ENCODE peak calls at places on chromosomes 6 and 20, in ten cellular contexts. S is fibroblast of lung, N is adrenal gland, W is tibial nerve, Z is HFF-Myc, T is PC-9, Y is endodermal cell, B is GM12878, Q is Caco-2, P is GM23338. X is an unnamed sample.

GRCh38 chr6:163830641-163831040 is 416.1 kb downstream of the QKI start:
- DNase-seq in S (no peak), N (no peak), W (no peak), Z (no peak), T (no peak), Y (no peak), B (no peak), Q (no peak), P (no peak), X (no peak)

GRCh38 chr20:11553603-11554002 is 364.1 kb upstream of the BTBD3 start:
- DNase-seq in S (peak), N (no peak), W (no peak), Z (no peak), T (no peak), Y (no peak), B (no peak), Q (peak), P (no peak), X (peak)

GRCh38 chr6:48176909-48177308 is 65.9 kb upstream of the PTCHD4 start:
- DNase-seq in S (no peak), N (no peak), W (no peak), Z (no peak), T (no peak), Y (no peak), B (no peak), Q (no peak), P (no peak), X (no peak)

GRCh38 chr6:157476797-157477196 is 95.8 kb downstream of the ZDHHC14 start:
- DNase-seq in S (no peak), N (no peak), W (no peak), Z (no peak), T (no peak), Y (no peak), B (no peak), Q (no peak), P (no peak), X (no peak)

GRCh38 chr6:139376054-139376355 is 1.6 kb upstream of the CITED2 start:
- DNase-seq in S (no peak), N (peak), W (no peak), Z (no peak), T (no peak), Y (no peak), B (peak), Q (no peak), P (no peak), X (no peak)

GRCh38 chr20:62448788-62449187 is 21.4 kb upstream of the RBBP8NL start:
- DNase-seq in S (no peak), N (no peak), W (no peak), Z (no peak), T (no peak), Y (no peak), B (no peak), Q (no peak), P (no peak), X (no peak)

GRCh38 chr6:152248987-152249386 is 388.2 kb downstream of the SYNE1 start:
- DNase-seq in S (no peak), N (no peak), W (no peak), Z (no peak), T (no peak), Y (no peak), B (no peak), Q (no peak), P (peak), X (no peak)

GRCh38 chr6:89138173-89138572 is 7.7 kb upstream of the PM20D2 start:
- DNase-seq in S (no peak), N (no peak), W (no peak), Z (no peak), T (no peak), Y (no peak), B (no peak), Q (no peak), P (no peak), X (no peak)

GRCh38 chr20:25072226-25072811 is 9.6 kb downstream of the VSX1 start:
- DNase-seq in S (no peak), N (no peak), W (no peak), Z (no peak), T (peak), Y (peak), B (no peak), Q (no peak), P (no peak), X (no peak)

DNA sequence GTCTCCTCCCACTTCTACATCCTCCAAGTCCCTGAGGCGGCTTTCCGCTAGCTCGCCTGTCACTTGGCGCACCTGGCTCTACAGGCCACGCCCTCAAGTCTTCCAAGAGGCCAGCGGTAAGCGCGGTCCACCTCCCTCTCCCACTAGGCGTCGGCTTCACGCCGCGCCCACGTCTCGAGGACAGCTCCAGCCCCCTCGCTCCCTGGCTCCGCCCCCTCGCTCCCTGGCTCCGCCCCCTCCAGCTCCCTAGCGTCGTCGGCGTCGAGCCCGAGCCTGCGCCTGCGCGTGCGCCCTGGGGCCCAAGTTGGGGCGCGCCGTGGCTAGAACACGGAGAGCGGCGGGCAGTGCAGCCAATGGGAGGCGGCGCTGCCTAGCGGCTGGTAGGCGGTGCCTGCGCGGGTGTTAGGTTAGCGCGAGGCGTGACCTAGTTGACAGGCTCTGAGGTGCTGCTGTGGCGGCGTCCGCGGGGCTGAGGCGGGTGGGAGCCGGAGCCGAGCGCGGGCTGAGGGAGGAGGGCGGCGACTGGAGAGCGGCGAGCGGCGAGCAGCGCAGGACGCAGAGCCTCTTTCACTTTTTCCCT is at the start of gene MACROD2:
- DNase-seq in S (peak), N (peak), W (peak), Z (peak), T (peak), Y (peak), B (no peak), Q (peak), P (peak), X (peak)
- TF ChIP-seq CTCF in S (no peak), N (no peak), W (no peak), Z (no peak), T (no peak), Y (no peak), B (no peak), Q (no peak), P (no peak), X (no peak)

DNA sequence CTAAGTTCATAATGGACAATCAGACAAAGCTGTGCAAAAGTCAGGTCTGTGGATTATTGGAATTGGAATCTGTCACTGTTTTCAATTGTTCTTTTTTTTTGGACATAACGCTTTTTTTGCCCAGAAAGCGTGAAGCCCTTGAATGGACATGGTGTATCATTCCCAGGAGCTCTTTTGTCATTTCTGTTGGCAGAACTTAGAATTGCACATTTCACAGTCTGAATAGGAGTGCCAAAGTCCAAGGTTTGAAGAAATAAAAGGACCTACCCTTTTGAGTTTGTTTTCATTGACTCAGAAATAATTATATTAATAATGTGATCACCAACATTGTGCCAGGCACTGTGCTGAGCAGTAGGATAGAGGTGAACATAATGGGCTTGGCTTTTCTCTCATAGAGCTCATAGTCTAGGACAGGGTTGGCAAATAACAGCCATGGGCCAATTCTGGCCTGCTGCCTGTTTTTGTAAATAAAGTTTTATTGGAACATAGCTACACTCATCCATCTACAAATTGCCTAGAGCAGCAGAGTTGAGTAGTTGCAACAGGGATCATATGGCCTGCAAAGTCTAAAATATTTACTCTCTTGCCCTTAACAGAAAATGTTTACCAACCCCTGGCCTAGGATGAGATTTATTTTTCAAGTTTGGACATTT is 62.6 kb upstream of the ATXN1 start:
- DNase-seq in S (no peak), N (no peak), W (no peak), Z (no peak), T (no peak), Y (no peak), B (no peak), Q (no peak), P (no peak), X (no peak)
- H3K4me3 ChIP-seq in S (no peak), N (no peak), W (no peak), Z (no peak), T (no peak), Y (no peak), B (no peak), Q (no peak), P (no peak), X (no peak)

GRCh38 chr6:132731086-132731485 is 17.2 kb upstream of the VNN1 start:
- DNase-seq in S (peak), N (no peak), W (no peak), Z (no peak), T (peak), Y (no peak), B (no peak), Q (no peak), P (no peak), X (peak)

GRCh38 chr6:132733814-132734213 is 20.0 kb upstream of the VNN1 start:
- DNase-seq in S (no peak), N (no peak), W (no peak), Z (no peak), T (no peak), Y (no peak), B (no peak), Q (no peak), P (no peak), X (no peak)

GRCh38 chr6:132733288-132733687 is 19.4 kb upstream of the VNN1 start:
- DNase-seq in S (no peak), N (no peak), W (no peak), Z (no peak), T (no peak), Y (no peak), B (no peak), Q (no peak), P (no peak), X (no peak)

GRCh38 chr6:132736239-132736638 is 21.5 kb downstream of the VNN2 start:
- DNase-seq in S (peak), N (no peak), W (no peak), Z (no peak), T (peak), Y (no peak), B (no peak), Q (no peak), P (no peak), X (no peak)

DNA sequence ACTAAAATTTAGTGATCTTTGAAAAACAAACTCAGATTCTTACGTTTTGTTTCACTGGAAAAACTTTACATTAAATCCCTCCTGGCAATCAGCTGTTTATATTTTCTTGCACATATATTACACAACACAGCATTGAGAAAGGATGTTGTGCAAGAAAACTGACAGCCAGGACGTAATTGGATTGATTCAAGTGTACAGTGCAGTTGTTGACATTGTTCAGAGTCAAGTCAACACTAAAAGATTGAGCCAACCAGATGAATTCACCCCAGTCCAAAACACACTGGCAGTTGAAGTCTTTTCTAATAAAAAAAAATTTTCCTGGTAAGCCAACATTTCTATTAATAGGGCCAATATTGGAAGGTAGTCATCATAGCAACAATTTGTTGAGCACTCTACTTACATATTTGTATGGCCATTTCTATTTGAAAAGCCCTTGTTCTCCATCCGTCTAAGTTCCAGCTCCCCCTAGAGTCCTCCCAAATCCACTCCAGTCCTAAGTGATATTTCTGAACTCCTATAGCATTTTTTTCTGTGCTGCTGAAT is 20.9 kb upstream of the VNN1 start:
- DNase-seq in S (peak), N (no peak), W (no peak), Z (no peak), T (peak), Y (no peak), B (no peak), Q (peak), P (peak), X (no peak)
- TF ChIP-seq CTCF in S (peak), N (no peak), W (peak), Z (peak), T (peak), Y (peak), B (no peak), Q (peak), P (peak), X (peak)

GRCh38 chr6:30319146-30319835 is 7.4 kb upstream of the TRIM39 start:
- DNase-seq in S (no peak), N (no peak), W (no peak), Z (peak), T (no peak), Y (no peak), B (no peak), Q (no peak), P (peak), X (no peak)

GRCh38 chr6:30323806-30324205 is 2.9 kb upstream of the TRIM39 start:
- DNase-seq in S (no peak), N (no peak), W (no peak), Z (no peak), T (no peak), Y (no peak), B (no peak), Q (no peak), P (no peak), X (no peak)

GRCh38 chr6:30322527-30323501 is 3.9 kb upstream of the TRIM39 start:
- DNase-seq in S (peak), N (no peak), W (no peak), Z (no peak), T (no peak), Y (no peak), B (no peak), Q (no peak), P (no peak), X (peak)

GRCh38 chr6:30325150-30325872 is 1.4 kb upstream of the TRIM39 start:
- DNase-seq in S (peak), N (peak), W (no peak), Z (no peak), T (no peak), Y (no peak), B (peak), Q (no peak), P (peak), X (peak)

GRCh38 chr6:30321692-30322388 is 4.9 kb upstream of the TRIM39 start:
- DNase-seq in S (peak), N (no peak), W (no peak), Z (no peak), T (no peak), Y (no peak), B (no peak), Q (no peak), P (peak), X (no peak)
- H3K4me3 ChIP-seq in S (no peak), N (no peak), W (no peak), Z (no peak), T (no peak), Y (peak), B (peak), Q (no peak), P (peak), X (no peak)

GRCh38 chr6:167679137-167679736 is 147.5 kb upstream of the AFDN start:
- DNase-seq in S (no peak), N (no peak), W (no peak), Z (no peak), T (no peak), Y (no peak), B (no peak), Q (no peak), P (peak), X (no peak)

GRCh38 chr6:167676666-167677421 is 149.9 kb upstream of the AFDN start:
- DNase-seq in S (no peak), N (peak), W (no peak), Z (no peak), T (no peak), Y (peak), B (no peak), Q (no peak), P (peak), X (no peak)

GRCh38 chr6:167676000-167676665 is 150.6 kb upstream of the AFDN start:
- DNase-seq in S (peak), N (peak), W (no peak), Z (no peak), T (no peak), Y (no peak), B (no peak), Q (peak), P (no peak), X (no peak)

GRCh38 chr6:167678102-167679101 is 148.3 kb upstream of the AFDN start:
- DNase-seq in S (no peak), N (no peak), W (no peak), Z (no peak), T (no peak), Y (peak), B (no peak), Q (peak), P (peak), X (peak)

DNA sequence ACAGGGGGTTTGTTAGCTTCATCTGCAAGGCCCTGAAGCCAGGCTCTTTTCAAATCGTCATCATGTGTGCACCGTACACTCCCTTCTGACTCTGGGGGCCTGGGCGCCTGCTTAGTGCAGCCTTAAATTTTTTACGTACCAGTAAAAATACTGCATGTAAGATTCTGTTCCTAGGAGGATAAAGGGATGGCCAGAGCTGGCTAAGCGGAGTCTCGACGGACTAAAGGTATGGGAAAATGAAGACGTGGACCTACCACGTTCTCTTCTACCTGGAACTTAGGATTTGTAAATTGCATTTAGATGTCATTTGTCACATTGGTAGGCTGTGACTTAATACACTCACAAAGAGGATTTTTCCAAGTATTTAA is 149.3 kb upstream of the AFDN start:
- DNase-seq in S (no peak), N (no peak), W (no peak), Z (no peak), T (no peak), Y (no peak), B (no peak), Q (no peak), P (no peak), X (no peak)
- TF ChIP-seq CTCF in S (no peak), N (no peak), W (no peak), Z (no peak), T (no peak), Y (no peak), B (no peak), Q (no peak), P (no peak), X (no peak)

GRCh38 chr6:6545616-6546317 is 42.8 kb upstream of the LY86 start:
- DNase-seq in S (no peak), N (no peak), W (no peak), Z (no peak), T (no peak), Y (no peak), B (no peak), Q (no peak), P (no peak), X (no peak)
- H3K4me3 ChIP-seq in S (no peak), N (no peak), W (peak), Z (no peak), T (no peak), Y (peak), B (peak), Q (peak), P (peak), X (no peak)

GRCh38 chr6:75116946-75117345 is 88.9 kb downstream of the COL12A1 start:
- DNase-seq in S (peak), N (no peak), W (no peak), Z (no peak), T (no peak), Y (no peak), B (no peak), Q (no peak), P (no peak), X (peak)

GRCh38 chr6:75115501-75115900 is 90.4 kb downstream of the COL12A1 start:
- DNase-seq in S (no peak), N (no peak), W (no peak), Z (no peak), T (no peak), Y (no peak), B (no peak), Q (no peak), P (peak), X (peak)

GRCh38 chr6:75114795-75115194 is 91.1 kb downstream of the COL12A1 start:
- DNase-seq in S (no peak), N (no peak), W (no peak), Z (no peak), T (no peak), Y (no peak), B (no peak), Q (no peak), P (no peak), X (no peak)

GRCh38 chr6:75109757-75110156 is 96.1 kb downstream of the COL12A1 start:
- DNase-seq in S (peak), N (no peak), W (no peak), Z (no peak), T (no peak), Y (no peak), B (no peak), Q (no peak), P (no peak), X (no peak)

DNA sequence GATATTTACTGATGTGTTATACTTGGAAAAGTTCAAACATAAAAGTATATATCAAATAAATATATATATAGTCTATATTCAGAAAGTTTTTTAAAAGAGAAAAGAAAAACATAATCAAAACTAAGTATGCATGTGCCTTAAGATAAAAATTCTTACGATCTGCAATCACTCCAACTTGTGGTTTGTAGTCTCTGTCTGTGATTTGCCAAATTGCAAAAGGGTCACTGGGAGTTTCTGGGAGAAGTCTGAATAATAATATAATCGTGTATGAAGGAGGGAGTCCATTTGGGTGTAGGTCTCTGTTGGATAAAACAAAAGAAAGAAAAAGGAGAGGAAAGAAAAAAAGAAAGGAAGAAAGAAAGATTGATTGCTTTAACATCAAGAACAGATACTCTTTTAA is 92.4 kb downstream of the COL12A1 start:
- DNase-seq in S (peak), N (no peak), W (no peak), Z (no peak), T (no peak), Y (no peak), B (no peak), Q (no peak), P (no peak), X (no peak)
- TF ChIP-seq CTCF in S (no peak), N (no peak), W (no peak), Z (no peak), T (no peak), Y (no peak), B (no peak), Q (no peak), P (no peak), X (no peak)

GRCh38 chr20:54068495-54068894 is 1.9 kb downstream of the BCAS1 start:
- DNase-seq in S (no peak), N (no peak), W (no peak), Z (no peak), T (no peak), Y (peak), B (no peak), Q (no peak), P (no peak), X (no peak)

GRCh38 chr20:54070187-54070987 is at the start of gene BCAS1:
- DNase-seq in S (no peak), N (no peak), W (no peak), Z (no peak), T (peak), Y (no peak), B (no peak), Q (peak), P (peak), X (no peak)

GRCh38 chr20:54067606-54068174 is 2.7 kb downstream of the BCAS1 start:
- DNase-seq in S (no peak), N (no peak), W (no peak), Z (no peak), T (peak), Y (peak), B (peak), Q (peak), P (peak), X (peak)

GRCh38 chr20:54068966-54069365 is 1.4 kb downstream of the BCAS1 start:
- DNase-seq in S (no peak), N (no peak), W (no peak), Z (no peak), T (no peak), Y (no peak), B (no peak), Q (no peak), P (peak), X (no peak)

GRCh38 chr20:54069501-54069971 is 858 bp downstream of the BCAS1 start:
- DNase-seq in S (no peak), N (no peak), W (no peak), Z (no peak), T (peak), Y (no peak), B (no peak), Q (no peak), P (peak), X (no peak)
- H3K4me3 ChIP-seq in S (no peak), N (no peak), W (no peak), Z (no peak), T (peak), Y (no peak), B (no peak), Q (no peak), P (no peak), X (no peak)

GRCh38 chr20:32018269-32019155 is 8.3 kb downstream of the CCM2L start:
- DNase-seq in S (no peak), N (peak), W (peak), Z (no peak), T (peak), Y (peak), B (no peak), Q (peak), P (peak), X (no peak)
- TF ChIP-seq CTCF in S (no peak), N (no peak), W (no peak), Z (no peak), T (no peak), Y (peak), B (no peak), Q (no peak), P (no peak), X (no peak)

X was measured in astrocyte of the spinal cord.